ENCODE peak calls at places on chromosome 4, in five cellular contexts. S is D341Med, I is ELF-1, O is SK-N-DZ, B is heart right ventricle. W is an unnamed sample.

GRCh38 chr4:116539744-116540143 is 545.6 kb downstream of the TRAM1L1 start:
- DNase-seq in S (no peak), I (no peak), O (no peak), B (no peak), W (no peak)

GRCh38 chr4:77044458-77045124 is 31.2 kb downstream of the CCNI start:
- DNase-seq in S (no peak), I (no peak), O (peak), B (no peak), W (peak)

GRCh38 chr4:26197018-26197779 is 123.6 kb upstream of the RBPJ start:
- DNase-seq in S (no peak), I (no peak), O (no peak), B (no peak), W (no peak)

GRCh38 chr4:22573198-22573597 is 57.3 kb upstream of the ADGRA3 start:
- DNase-seq in S (peak), I (no peak), O (no peak), B (peak), W (peak)

GRCh38 chr4:163193717-163194116 is 27.0 kb upstream of the NAF1 start:
- DNase-seq in S (no peak), I (no peak), O (no peak), B (no peak), W (no peak)

GRCh38 chr4:150323551-150324325 is 245.5 kb downstream of the DCLK2 start:
- DNase-seq in S (no peak), I (no peak), O (no peak), B (no peak), W (no peak)

GRCh38 chr4:147984065-147984777 is 252.3 kb downstream of the ARHGAP10 start:
- DNase-seq in S (peak), I (peak), O (peak), B (no peak), W (peak)

GRCh38 chr4:126071346-126072333 is 756.9 kb downstream of the FAT4 start:
- DNase-seq in S (no peak), I (no peak), O (no peak), B (no peak), W (peak)

GRCh38 chr4:14529653-14530052 is 472.6 kb upstream of the CPEB2 start:
- DNase-seq in S (no peak), I (peak), O (no peak), B (no peak), W (peak)

GRCh38 chr4:11585506-11585905 is 156.8 kb upstream of the HS3ST1 start:
- DNase-seq in S (no peak), I (no peak), O (no peak), B (no peak), W (peak)

GRCh38 chr4:53598901-53599300 is 7.6 kb upstream of the LNX1 start:
- DNase-seq in S (no peak), I (no peak), O (no peak), B (no peak), W (no peak)

GRCh38 chr4:30776451-30776850 is 56.3 kb downstream of the PCDH7 start:
- DNase-seq in S (no peak), I (no peak), O (no peak), B (no peak), W (no peak)

GRCh38 chr4:4507923-4508322 is 33.9 kb downstream of the STX18 start:
- DNase-seq in S (peak), I (no peak), O (no peak), B (no peak), W (no peak)

GRCh38 chr4:113289736-113290135 is 240.3 kb downstream of the ANK2 start:
- DNase-seq in S (no peak), I (no peak), O (no peak), B (no peak), W (no peak)

GRCh38 chr4:54189140-54189539 is 40.0 kb upstream of the PDGFRA start:
- DNase-seq in S (no peak), I (no peak), O (no peak), B (no peak), W (no peak)

GRCh38 chr4:26140150-26140898 is 180.5 kb upstream of the RBPJ start:
- DNase-seq in S (no peak), I (peak), O (no peak), B (no peak), W (no peak)

GRCh38 chr4:6620891-6621555 is 19.5 kb upstream of the MRFAP1 start:
- DNase-seq in S (no peak), I (no peak), O (no peak), B (no peak), W (no peak)

GRCh38 chr4:162909952-162910351 is 256.7 kb downstream of the NAF1 start:
- DNase-seq in S (no peak), I (no peak), O (no peak), B (no peak), W (no peak)

GRCh38 chr4:1565598-1566295 is 118.4 kb downstream of the FAM53A start:
- DNase-seq in S (no peak), I (no peak), O (no peak), B (peak), W (no peak)

GRCh38 chr4:121698119-121698732 is 1.4 kb upstream of the ANXA5 start:
- DNase-seq in S (no peak), I (no peak), O (no peak), B (peak), W (peak)

GRCh38 chr4:115323106-115323684 is 209.8 kb upstream of the NDST4 start:
- DNase-seq in S (no peak), I (no peak), O (no peak), B (no peak), W (no peak)

GRCh38 chr4:182307746-182308145 is 64.5 kb downstream of the TENM3 start:
- DNase-seq in S (no peak), I (no peak), O (no peak), B (no peak), W (peak)

GRCh38 chr4:102439835-102440234 is 61.3 kb upstream of the NFKB1 start:
- DNase-seq in S (no peak), I (no peak), O (peak), B (no peak), W (peak)

GRCh38 chr4:13640149-13640671 is 12.7 kb upstream of the BOD1L1 start:
- DNase-seq in S (peak), I (peak), O (no peak), B (no peak), W (no peak)

GRCh38 chr4:167020410-167020809 is 213.9 kb downstream of the SPOCK3 start:
- DNase-seq in S (peak), I (peak), O (no peak), B (no peak), W (peak)

GRCh38 chr4:56701156-56701471 is 20.0 kb upstream of the HOPX start:
- DNase-seq in S (no peak), I (no peak), O (no peak), B (no peak), W (no peak)

GRCh38 chr4:93710101-93710846 is 118.3 kb upstream of the ATOH1 start:
- DNase-seq in S (peak), I (peak), O (peak), B (no peak), W (no peak)

GRCh38 chr4:76251448-76252270 is at the start of gene FAM47E:
- DNase-seq in S (peak), I (peak), O (peak), B (peak), W (peak)

GRCh38 chr4:160375746-160376452 is 1273.0 kb downstream of the RAPGEF2 start:
- DNase-seq in S (no peak), I (no peak), O (no peak), B (no peak), W (no peak)